ENCODE peak calls at places on chromosomes 12 and 14, in eight cellular contexts. B, R, P, W, K, L, T and J are unnamed samples. For H3K36me3, the result is how much of the 10 kb centered on the place peaks cover.

GRCh38 chr14:74501135-74501614 is 7.6 kb downstream of the ISCA2 start:
- DNase-seq in B (peak), R (no peak), P (peak), W (no peak), K (no peak), L (peak), T (peak), J (no peak)

GRCh38 chr12:98752726-98753125 is 107.6 kb downstream of the APAF1 start:
- DNase-seq in B (no peak), R (no peak), P (no peak), W (no peak), K (no peak), L (no peak), T (peak), J (peak)

GRCh38 chr14:89171168-89171567 is 245.9 kb downstream of the FOXN3 start:
- DNase-seq in B (no peak), R (no peak), P (no peak), W (no peak), K (no peak), L (no peak), T (no peak), J (no peak)

GRCh38 chr12:72281145-72281544 is 9.0 kb downstream of the TRHDE start:
- DNase-seq in B (no peak), R (no peak), P (no peak), W (no peak), K (no peak), L (no peak), T (no peak), J (no peak)

GRCh38 chr12:109963743-109964429 is 32.3 kb downstream of the GIT2 start:
- DNase-seq in B (peak), R (no peak), P (no peak), W (no peak), K (no peak), L (no peak), T (peak), J (no peak)

GRCh38 chr12:6821271-6821673 is 349 bp upstream of the GPR162 start:
- DNase-seq in B (peak), R (no peak), P (peak), W (no peak), K (no peak), L (peak), T (peak), J (no peak)

GRCh38 chr12:108691995-108692808 is 39.1 kb downstream of the CORO1C start:
- DNase-seq in B (no peak), R (no peak), P (peak), W (no peak), K (peak), L (peak), T (no peak), J (no peak)

GRCh38 chr12:57476162-57476992 is 3.3 kb downstream of the ARHGAP9 start:
- DNase-seq in B (no peak), R (no peak), P (no peak), W (no peak), K (no peak), L (no peak), T (no peak), J (no peak)

GRCh38 chr12:7758346-7758745 is 6.7 kb upstream of the NANOGNB start:
- DNase-seq in B (no peak), R (no peak), P (no peak), W (no peak), K (no peak), L (no peak), T (no peak), J (no peak)

GRCh38 chr12:75658286-75658685 is 146.9 kb upstream of the KRR1 start:
- DNase-seq in B (no peak), R (no peak), P (no peak), W (no peak), K (no peak), L (no peak), T (no peak), J (no peak)

GRCh38 chr14:96167224-96168148 is 37.2 kb upstream of the BDKRB2 start:
- DNase-seq in B (no peak), R (peak), P (no peak), W (peak), K (no peak), L (no peak), T (peak), J (peak)

GRCh38 chr14:90109858-90110257 is 48.1 kb downstream of the KCNK13 start:
- DNase-seq in B (no peak), R (peak), P (peak), W (no peak), K (no peak), L (no peak), T (no peak), J (no peak)

GRCh38 chr14:86574026-86574777 is 1044.3 kb downstream of the FLRT2 start:
- DNase-seq in B (no peak), R (no peak), P (no peak), W (no peak), K (no peak), L (no peak), T (peak), J (no peak)

GRCh38 chr12:63066782-63067181 is 84.2 kb downstream of the AVPR1A start:
- DNase-seq in B (no peak), R (no peak), P (no peak), W (no peak), K (no peak), L (no peak), T (no peak), J (no peak)

GRCh38 chr14:88554458-88555286 is at the start of gene PTPN21:
- DNase-seq in B (peak), R (peak), P (peak), W (peak), K (peak), L (peak), T (peak), J (no peak)

GRCh38 chr12:113432976-113433375 is 10.8 kb downstream of the SDSL start:
- DNase-seq in B (no peak), R (no peak), P (peak), W (no peak), K (no peak), L (no peak), T (no peak), J (no peak)

GRCh38 chr12:93002278-93003054 is 73.4 kb upstream of the EEA1 start:
- DNase-seq in B (no peak), R (no peak), P (no peak), W (no peak), K (no peak), L (no peak), T (peak), J (peak)

GRCh38 chr14:67908061-67908767 is 88.6 kb downstream of the RAD51B start:
- DNase-seq in B (no peak), R (no peak), P (no peak), W (no peak), K (no peak), L (no peak), T (no peak), J (no peak)

GRCh38 chr12:42666671-42667243 is 77.2 kb upstream of the PRICKLE1 start:
- DNase-seq in B (no peak), R (no peak), P (no peak), W (no peak), K (no peak), L (no peak), T (no peak), J (no peak)

DNA sequence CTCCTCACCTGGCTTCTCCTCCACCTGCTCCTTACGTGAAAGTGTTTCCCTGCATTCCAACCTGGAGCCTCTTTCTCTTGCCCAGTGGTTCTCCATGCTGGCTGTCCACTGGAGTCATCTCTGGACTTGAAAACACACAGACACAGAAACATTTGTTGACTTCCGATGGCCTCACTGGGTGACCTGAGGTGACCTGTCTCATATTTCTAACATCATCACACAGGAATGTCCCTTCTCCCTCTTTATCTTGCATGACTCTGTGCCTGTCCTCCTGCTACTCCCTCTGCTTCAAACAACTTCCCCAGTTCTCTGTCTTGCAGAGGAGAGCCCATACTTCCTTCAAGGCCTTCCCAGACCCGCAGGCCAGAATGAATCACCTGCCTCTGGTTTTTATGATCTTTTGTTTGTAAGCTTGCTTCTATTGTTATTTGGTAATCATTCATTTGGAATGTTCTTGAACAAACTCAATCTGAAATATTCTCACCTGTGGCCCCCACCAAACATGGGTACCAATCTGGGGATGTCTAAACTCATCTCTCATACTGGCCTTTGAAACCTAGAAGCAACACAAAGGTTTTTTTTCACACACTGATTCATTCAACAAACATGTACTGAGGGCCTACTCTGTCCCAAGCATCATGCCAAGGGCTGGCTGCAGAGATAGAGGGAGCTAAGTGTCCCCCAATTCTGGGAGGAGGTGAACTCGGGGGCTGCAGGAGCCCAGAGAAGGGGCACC is 9.7 kb upstream of the RIN3 start:
- DNase-seq in B (no peak), R (peak), P (no peak), W (no peak), K (no peak), L (no peak), T (peak), J (peak)
- TF ChIP-seq CTCF in B (no peak), R (no peak), P (no peak), W (no peak), K (no peak), L (no peak), T (peak), J (peak)

GRCh38 chr12:48118491-48118890 is 673 bp upstream of the PFKM start:
- DNase-seq in B (no peak), R (no peak), P (peak), W (no peak), K (no peak), L (no peak), T (no peak), J (no peak)
- H3K4me3 ChIP-seq in B (peak), R (peak), P (peak), W (peak), K (peak), L (peak), T (no peak), J (no peak)

DNA sequence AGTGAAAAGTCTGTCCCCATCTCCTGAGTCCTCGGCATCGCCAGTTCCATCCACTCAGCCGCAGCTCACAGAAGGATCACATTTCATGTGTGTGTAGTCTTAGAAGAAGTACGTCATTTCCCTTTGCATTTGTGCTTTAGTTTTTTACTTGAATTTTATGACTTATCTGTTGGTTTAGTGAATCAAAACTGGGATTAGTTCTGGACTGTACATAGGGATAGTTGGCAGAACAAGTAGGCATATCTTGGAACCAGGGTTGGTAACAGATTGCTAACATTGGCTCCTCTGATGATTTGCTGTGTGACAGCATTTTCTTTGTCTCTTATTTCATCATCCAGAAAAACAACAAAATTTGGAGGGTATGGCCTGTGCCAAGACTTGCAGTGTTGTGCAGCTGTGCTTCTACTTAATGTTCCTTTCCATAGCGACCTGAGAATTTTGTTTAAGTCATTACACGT is 69.6 kb upstream of the AEBP2 start:
- DNase-seq in B (no peak), R (no peak), P (no peak), W (no peak), K (no peak), L (no peak), T (peak), J (peak)
- H3K36me3 ChIP-seq in B (under half), R (under half), P (under half), W (under half), K (under half), L (half or more), T (under half), J (under half)

DNA sequence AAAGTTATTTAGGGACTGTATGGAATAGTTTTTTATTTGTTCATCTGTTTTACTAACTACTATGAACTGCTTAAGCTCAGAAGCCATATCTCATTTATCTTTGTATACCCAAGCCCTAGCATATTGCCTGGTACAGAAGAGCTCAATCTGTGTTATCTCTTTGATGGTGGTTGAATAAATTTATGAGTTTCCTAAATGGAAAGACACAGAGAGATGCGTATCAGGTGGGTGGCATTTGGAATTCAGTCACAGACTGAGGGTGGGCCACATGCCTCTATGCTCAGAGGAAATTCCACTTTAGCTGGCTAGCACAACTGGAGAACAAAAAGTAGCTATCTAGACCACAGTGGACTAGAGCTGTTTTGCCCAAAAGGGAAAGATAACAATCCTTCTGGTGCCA is 145.5 kb downstream of the SLC6A15 start:
- DNase-seq in B (no peak), R (no peak), P (no peak), W (no peak), K (no peak), L (no peak), T (no peak), J (no peak)
- TF ChIP-seq CTCF in B (no peak), R (no peak), P (no peak), W (no peak), K (no peak), L (no peak), T (no peak), J (no peak)

GRCh38 chr14:71586131-71586893 is 345.9 kb upstream of the RGS6 start:
- DNase-seq in B (peak), R (no peak), P (peak), W (no peak), K (no peak), L (no peak), T (no peak), J (no peak)
- H3K4me3 ChIP-seq in B (no peak), R (no peak), P (no peak), W (peak), K (no peak), L (peak), T (peak), J (peak)

DNA sequence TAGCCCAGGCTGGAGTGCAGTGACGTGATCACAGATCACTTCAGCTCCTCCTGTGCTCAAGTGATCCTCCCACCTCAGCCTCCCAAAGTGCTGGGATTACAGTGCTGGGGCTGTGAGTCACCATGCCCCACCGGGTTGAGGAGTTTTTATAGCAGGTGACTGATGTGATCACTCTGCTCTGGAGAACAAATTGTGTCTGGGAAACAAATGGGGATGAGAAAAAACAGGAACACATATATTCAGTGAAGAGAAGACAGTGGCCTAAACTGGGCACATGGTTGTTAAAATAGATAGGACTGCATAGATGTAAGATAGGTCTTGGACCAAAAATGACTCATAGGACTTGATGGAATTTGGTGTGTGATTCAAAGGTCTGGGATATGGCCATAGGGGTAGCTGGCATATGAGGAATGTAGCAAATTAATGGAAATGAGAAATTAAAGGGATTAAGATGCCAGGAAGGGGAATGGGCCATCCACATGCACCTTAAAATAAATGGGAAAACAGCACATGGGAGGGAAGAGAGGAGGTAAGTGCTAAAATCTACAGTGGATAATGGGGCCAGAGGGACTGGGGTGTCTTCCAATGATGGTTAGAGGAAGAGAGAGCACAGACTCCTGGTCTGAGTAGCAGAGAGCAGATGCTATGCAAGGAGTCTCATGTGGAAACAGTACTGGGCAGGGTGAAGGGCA is 11.2 kb downstream of the BCAT1 start:
- DNase-seq in B (no peak), R (no peak), P (no peak), W (no peak), K (no peak), L (no peak), T (peak), J (no peak)
- H3K36me3 ChIP-seq in B (under half), R (under half), P (under half), W (under half), K (under half), L (under half), T (under half), J (under half)

DNA sequence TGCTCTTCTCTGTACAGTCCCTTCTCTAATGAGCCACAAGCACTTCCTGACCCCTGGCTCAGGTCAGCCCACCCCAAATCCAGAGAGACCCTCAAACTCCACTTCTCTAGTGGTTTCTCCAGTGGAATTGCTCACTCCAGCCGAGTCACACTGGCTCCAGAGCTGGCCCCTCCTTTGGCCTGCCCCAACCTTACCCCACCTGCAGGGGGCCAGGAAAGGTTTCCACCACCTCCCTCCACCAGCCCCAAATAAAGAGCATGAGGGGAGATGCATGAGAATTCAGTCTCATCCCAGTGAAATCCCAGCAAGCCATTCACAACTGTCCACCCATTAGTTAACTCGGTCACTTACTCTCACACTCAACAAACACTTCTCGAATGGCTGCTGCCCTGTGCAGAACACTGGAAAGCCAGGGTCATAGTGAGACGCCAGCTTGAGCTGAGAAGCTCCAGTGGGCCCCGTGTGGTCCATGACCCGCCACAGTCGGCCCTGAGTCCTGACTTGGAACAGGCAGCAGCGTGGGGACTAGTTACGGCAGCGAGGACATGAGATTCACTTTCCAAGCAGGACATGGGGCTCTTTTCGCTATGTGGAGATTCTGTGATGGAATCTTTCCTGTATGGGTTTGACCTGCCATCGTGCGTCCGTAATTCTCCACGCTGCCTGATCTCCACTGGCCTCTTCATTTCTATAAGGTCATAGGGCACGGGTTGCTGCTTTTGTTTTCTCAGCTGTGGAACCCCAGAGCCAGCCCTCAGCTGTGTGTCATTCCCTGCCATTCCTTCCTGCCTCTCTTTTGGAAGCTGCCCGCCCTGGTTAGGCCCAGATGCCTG is 44.2 kb downstream of the SLC6A12 start:
- DNase-seq in B (no peak), R (no peak), P (no peak), W (no peak), K (no peak), L (no peak), T (no peak), J (no peak)
- TF ChIP-seq CTCF in B (no peak), R (no peak), P (no peak), W (no peak), K (no peak), L (no peak), T (peak), J (no peak)

DNA sequence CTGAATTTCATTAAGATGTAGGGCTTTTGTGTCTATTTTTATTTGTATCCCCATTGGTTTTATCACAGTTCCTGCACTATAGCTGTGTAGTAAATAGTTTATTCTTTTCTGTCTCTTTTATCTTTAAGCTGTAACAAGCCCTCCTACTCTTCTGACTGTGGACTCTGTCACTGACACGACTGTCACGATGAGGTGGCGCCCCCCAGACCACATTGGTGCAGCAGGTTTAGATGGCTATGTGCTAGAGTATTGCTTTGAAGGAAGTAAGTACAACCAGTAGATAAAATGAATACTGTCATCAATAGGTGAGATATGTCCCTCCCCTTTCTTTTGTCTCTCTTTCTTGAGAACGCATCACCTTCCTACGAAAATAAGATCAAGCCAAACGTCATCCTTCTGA is 34.1 kb upstream of the CHPT1 start:
- DNase-seq in B (no peak), R (no peak), P (no peak), W (no peak), K (no peak), L (no peak), T (no peak), J (no peak)
- H3K4me3 ChIP-seq in B (no peak), R (no peak), P (no peak), W (no peak), K (no peak), L (no peak), T (no peak), J (no peak)

GRCh38 chr12:53207042-53207441 is at the start of gene ITGB7:
- DNase-seq in B (no peak), R (no peak), P (no peak), W (peak), K (peak), L (no peak), T (no peak), J (no peak)
- H3K36me3 ChIP-seq in B (under half), R (under half), P (under half), W (under half), K (under half), L (under half), T (under half), J (under half)

GRCh38 chr14:77864085-77864484 is 64.2 kb downstream of the ADCK1 start:
- DNase-seq in B (no peak), R (no peak), P (no peak), W (no peak), K (no peak), L (no peak), T (no peak), J (no peak)

GRCh38 chr14:77861201-77861600 is 61.3 kb downstream of the ADCK1 start:
- DNase-seq in B (no peak), R (no peak), P (no peak), W (no peak), K (no peak), L (no peak), T (no peak), J (no peak)

GRCh38 chr14:77864580-77864979 is 64.7 kb downstream of the ADCK1 start:
- DNase-seq in B (no peak), R (no peak), P (no peak), W (no peak), K (no peak), L (no peak), T (no peak), J (no peak)

GRCh38 chr14:77859934-77860570 is 60.1 kb downstream of the ADCK1 start:
- DNase-seq in B (no peak), R (no peak), P (no peak), W (no peak), K (no peak), L (no peak), T (no peak), J (no peak)

GRCh38 chr14:77862154-77862783 is 62.4 kb downstream of the ADCK1 start:
- DNase-seq in B (peak), R (peak), P (peak), W (peak), K (peak), L (peak), T (peak), J (no peak)
- TF ChIP-seq CTCF in B (no peak), R (peak), P (peak), W (peak), K (peak), L (peak), T (peak), J (peak)